ENCODE peak calls at places on chromosomes 16 and 17, in four cellular contexts. One of them, this sample, is unnamed.

GRCh38 chr16:12846592-12846991 is 42.9 kb upstream of the CPPED1 start:
- DNase-seq in foreskin fibroblast: no peak
- DNase-seq in GM13977: no peak
- DNase-seq in activated gamma-delta T cell treated with anti-CD3 and anti-CD28 coated beads, Interleukin-2, amount 50 U/mL, for 16 hours: no peak
- DNase-seq in this sample: no peak

GRCh38 chr17:11515901-11516300 is 82.4 kb upstream of the DNAH9 start:
- DNase-seq in foreskin fibroblast: no peak
- DNase-seq in GM13977: no peak
- DNase-seq in activated gamma-delta T cell treated with anti-CD3 and anti-CD28 coated beads, Interleukin-2, amount 50 U/mL, for 16 hours: no peak
- DNase-seq in this sample: no peak

GRCh38 chr17:19613979-19614378 is 34.6 kb upstream of the ALDH3A2 start:
- DNase-seq in foreskin fibroblast: no peak
- DNase-seq in GM13977: no peak
- DNase-seq in activated gamma-delta T cell treated with anti-CD3 and anti-CD28 coated beads, Interleukin-2, amount 50 U/mL, for 16 hours: no peak
- DNase-seq in this sample: no peak

GRCh38 chr17:5864910-5865657 is 205.1 kb upstream of the WSCD1 start:
- DNase-seq in foreskin fibroblast: no peak
- DNase-seq in GM13977: no peak
- DNase-seq in activated gamma-delta T cell treated with anti-CD3 and anti-CD28 coated beads, Interleukin-2, amount 50 U/mL, for 16 hours: no peak
- DNase-seq in this sample: no peak

GRCh38 chr17:77778636-77779524 is 179.6 kb upstream of the TNRC6C start:
- DNase-seq in foreskin fibroblast: no peak
- DNase-seq in GM13977: no peak
- DNase-seq in activated gamma-delta T cell treated with anti-CD3 and anti-CD28 coated beads, Interleukin-2, amount 50 U/mL, for 16 hours: no peak
- DNase-seq in this sample: no peak

GRCh38 chr17:27327397-27327796 is 33.5 kb downstream of the WSB1 start:
- DNase-seq in foreskin fibroblast: no peak
- DNase-seq in GM13977: no peak
- DNase-seq in activated gamma-delta T cell treated with anti-CD3 and anti-CD28 coated beads, Interleukin-2, amount 50 U/mL, for 16 hours: no peak
- DNase-seq in this sample: no peak

GRCh38 chr17:19418312-19418992 is 7.4 kb downstream of the RNF112 start:
- DNase-seq in foreskin fibroblast: peak
- DNase-seq in GM13977: no peak
- DNase-seq in activated gamma-delta T cell treated with anti-CD3 and anti-CD28 coated beads, Interleukin-2, amount 50 U/mL, for 16 hours: no peak
- DNase-seq in this sample: peak

GRCh38 chr16:53952215-53953208 is 248.6 kb downstream of the FTO start:
- DNase-seq in foreskin fibroblast: no peak
- DNase-seq in GM13977: peak
- DNase-seq in activated gamma-delta T cell treated with anti-CD3 and anti-CD28 coated beads, Interleukin-2, amount 50 U/mL, for 16 hours: no peak
- DNase-seq in this sample: no peak

GRCh38 chr17:44990994-44991393 is 22.9 kb upstream of the C1QL1 start:
- DNase-seq in foreskin fibroblast: no peak
- DNase-seq in GM13977: no peak
- DNase-seq in activated gamma-delta T cell treated with anti-CD3 and anti-CD28 coated beads, Interleukin-2, amount 50 U/mL, for 16 hours: no peak
- DNase-seq in this sample: no peak

GRCh38 chr16:68719993-68720489 is 17.1 kb upstream of the CDH1 start:
- DNase-seq in foreskin fibroblast: no peak
- DNase-seq in GM13977: peak
- DNase-seq in activated gamma-delta T cell treated with anti-CD3 and anti-CD28 coated beads, Interleukin-2, amount 50 U/mL, for 16 hours: no peak
- DNase-seq in this sample: no peak

GRCh38 chr16:48101069-48101674 is 54.6 kb downstream of the ABCC12 start:
- DNase-seq in foreskin fibroblast: no peak
- DNase-seq in GM13977: peak
- DNase-seq in activated gamma-delta T cell treated with anti-CD3 and anti-CD28 coated beads, Interleukin-2, amount 50 U/mL, for 16 hours: no peak
- DNase-seq in this sample: no peak

GRCh38 chr16:57809843-57810196 is 7.5 kb upstream of the KIFC3 start:
- DNase-seq in foreskin fibroblast: no peak
- DNase-seq in GM13977: no peak
- DNase-seq in activated gamma-delta T cell treated with anti-CD3 and anti-CD28 coated beads, Interleukin-2, amount 50 U/mL, for 16 hours: no peak
- DNase-seq in this sample: no peak

GRCh38 chr16:4675864-4676786 is 17.2 kb upstream of the NUDT16L1 start:
- DNase-seq in foreskin fibroblast: no peak
- DNase-seq in GM13977: no peak
- DNase-seq in activated gamma-delta T cell treated with anti-CD3 and anti-CD28 coated beads, Interleukin-2, amount 50 U/mL, for 16 hours: peak
- DNase-seq in this sample: no peak

GRCh38 chr16:21223787-21224186 is 9.7 kb upstream of the ANKS4B start:
- DNase-seq in foreskin fibroblast: no peak
- DNase-seq in GM13977: no peak
- DNase-seq in activated gamma-delta T cell treated with anti-CD3 and anti-CD28 coated beads, Interleukin-2, amount 50 U/mL, for 16 hours: no peak
- DNase-seq in this sample: no peak

GRCh38 chr17:76791053-76791980 is 53.4 kb downstream of the MFSD11 start:
- DNase-seq in foreskin fibroblast: peak
- DNase-seq in GM13977: peak
- DNase-seq in activated gamma-delta T cell treated with anti-CD3 and anti-CD28 coated beads, Interleukin-2, amount 50 U/mL, for 16 hours: no peak
- DNase-seq in this sample: peak

GRCh38 chr16:63461248-63461841 is 1425.1 kb upstream of the CDH8 start:
- DNase-seq in foreskin fibroblast: peak
- DNase-seq in GM13977: no peak
- DNase-seq in activated gamma-delta T cell treated with anti-CD3 and anti-CD28 coated beads, Interleukin-2, amount 50 U/mL, for 16 hours: no peak
- DNase-seq in this sample: no peak

GRCh38 chr16:79628501-79628975 is 28.0 kb upstream of the MAF start:
- DNase-seq in foreskin fibroblast: no peak
- DNase-seq in GM13977: no peak
- DNase-seq in activated gamma-delta T cell treated with anti-CD3 and anti-CD28 coated beads, Interleukin-2, amount 50 U/mL, for 16 hours: peak
- DNase-seq in this sample: no peak

GRCh38 chr17:8975091-8975707 is 9.7 kb upstream of the PIK3R5 start:
- DNase-seq in foreskin fibroblast: no peak
- DNase-seq in GM13977: no peak
- DNase-seq in activated gamma-delta T cell treated with anti-CD3 and anti-CD28 coated beads, Interleukin-2, amount 50 U/mL, for 16 hours: no peak
- DNase-seq in this sample: no peak

GRCh38 chr16:85687651-85688471 is 893 bp downstream of the GINS2 start:
- DNase-seq in foreskin fibroblast: no peak
- DNase-seq in GM13977: no peak
- DNase-seq in activated gamma-delta T cell treated with anti-CD3 and anti-CD28 coated beads, Interleukin-2, amount 50 U/mL, for 16 hours: no peak
- DNase-seq in this sample: no peak

GRCh38 chr16:85246473-85246872 is 134.2 kb upstream of the CIBAR2 start:
- DNase-seq in foreskin fibroblast: no peak
- DNase-seq in GM13977: no peak
- DNase-seq in activated gamma-delta T cell treated with anti-CD3 and anti-CD28 coated beads, Interleukin-2, amount 50 U/mL, for 16 hours: no peak
- DNase-seq in this sample: no peak

GRCh38 chr16:85124636-85125346 is 12.5 kb upstream of the CIBAR2 start:
- DNase-seq in foreskin fibroblast: no peak
- DNase-seq in GM13977: no peak
- DNase-seq in activated gamma-delta T cell treated with anti-CD3 and anti-CD28 coated beads, Interleukin-2, amount 50 U/mL, for 16 hours: no peak
- DNase-seq in this sample: no peak

GRCh38 chr17:55648086-55648485 is 74.6 kb downstream of the TMEM100 start:
- DNase-seq in foreskin fibroblast: no peak
- DNase-seq in GM13977: no peak
- DNase-seq in activated gamma-delta T cell treated with anti-CD3 and anti-CD28 coated beads, Interleukin-2, amount 50 U/mL, for 16 hours: no peak
- DNase-seq in this sample: no peak

GRCh38 chr16:53084736-53085538 is 30.1 kb downstream of the CHD9 start:
- DNase-seq in foreskin fibroblast: no peak
- DNase-seq in GM13977: no peak
- DNase-seq in activated gamma-delta T cell treated with anti-CD3 and anti-CD28 coated beads, Interleukin-2, amount 50 U/mL, for 16 hours: no peak
- DNase-seq in this sample: no peak

GRCh38 chr16:30929167-30929566 is 5.8 kb downstream of the FBXL19 start:
- DNase-seq in foreskin fibroblast: no peak
- DNase-seq in GM13977: no peak
- DNase-seq in activated gamma-delta T cell treated with anti-CD3 and anti-CD28 coated beads, Interleukin-2, amount 50 U/mL, for 16 hours: no peak
- DNase-seq in this sample: no peak

GRCh38 chr16:48143816-48144215 is 12.0 kb downstream of the ABCC12 start:
- DNase-seq in foreskin fibroblast: no peak
- DNase-seq in GM13977: no peak
- DNase-seq in activated gamma-delta T cell treated with anti-CD3 and anti-CD28 coated beads, Interleukin-2, amount 50 U/mL, for 16 hours: no peak
- DNase-seq in this sample: no peak

GRCh38 chr17:74822329-74823175 is 37.1 kb downstream of the GRIN2C start:
- DNase-seq in foreskin fibroblast: no peak
- DNase-seq in GM13977: no peak
- DNase-seq in activated gamma-delta T cell treated with anti-CD3 and anti-CD28 coated beads, Interleukin-2, amount 50 U/mL, for 16 hours: no peak
- DNase-seq in this sample: no peak

GRCh38 chr17:48719642-48720262 is 2.6 kb downstream of the PRAC1 start:
- DNase-seq in foreskin fibroblast: peak
- DNase-seq in GM13977: no peak
- DNase-seq in activated gamma-delta T cell treated with anti-CD3 and anti-CD28 coated beads, Interleukin-2, amount 50 U/mL, for 16 hours: no peak
- DNase-seq in this sample: no peak

GRCh38 chr16:85258166-85258565 is 145.9 kb upstream of the CIBAR2 start:
- DNase-seq in foreskin fibroblast: peak
- DNase-seq in GM13977: no peak
- DNase-seq in activated gamma-delta T cell treated with anti-CD3 and anti-CD28 coated beads, Interleukin-2, amount 50 U/mL, for 16 hours: no peak
- DNase-seq in this sample: no peak

GRCh38 chr17:82080048-82080788 is 14.6 kb upstream of the DUS1L start:
- DNase-seq in foreskin fibroblast: no peak
- DNase-seq in GM13977: no peak
- DNase-seq in activated gamma-delta T cell treated with anti-CD3 and anti-CD28 coated beads, Interleukin-2, amount 50 U/mL, for 16 hours: no peak
- DNase-seq in this sample: no peak

GRCh38 chr17:66727634-66728570 is 107.0 kb upstream of the CACNG5 start:
- DNase-seq in foreskin fibroblast: peak
- DNase-seq in GM13977: peak
- DNase-seq in activated gamma-delta T cell treated with anti-CD3 and anti-CD28 coated beads, Interleukin-2, amount 50 U/mL, for 16 hours: peak
- DNase-seq in this sample: peak

GRCh38 chr17:82241183-82241925 is 12.5 kb downstream of the SLC16A3 start:
- DNase-seq in foreskin fibroblast: peak
- DNase-seq in GM13977: no peak
- DNase-seq in activated gamma-delta T cell treated with anti-CD3 and anti-CD28 coated beads, Interleukin-2, amount 50 U/mL, for 16 hours: no peak
- DNase-seq in this sample: peak

GRCh38 chr16:87165885-87166284 is 151.3 kb downstream of the C16orf95 start:
- DNase-seq in foreskin fibroblast: no peak
- DNase-seq in GM13977: no peak
- DNase-seq in activated gamma-delta T cell treated with anti-CD3 and anti-CD28 coated beads, Interleukin-2, amount 50 U/mL, for 16 hours: no peak
- DNase-seq in this sample: no peak

GRCh38 chr16:70778901-70779309 is 22.1 kb downstream of the VAC14 start:
- DNase-seq in foreskin fibroblast: peak
- DNase-seq in GM13977: no peak
- DNase-seq in activated gamma-delta T cell treated with anti-CD3 and anti-CD28 coated beads, Interleukin-2, amount 50 U/mL, for 16 hours: no peak
- DNase-seq in this sample: peak

This sample was measured in HCEC 1CT.